ENCODE peak calls at places on chromosomes 6 and 20, in eight cellular contexts. N, F, G, C, Q, Z, T and R are unnamed samples.
A peak's percentile ranks its signal among the peaks of the same experiment; 100 is the strongest.

GRCh38 chr6:111461860-111462259 is 21.2 kb downstream of the REV3L start:
- DNase-seq in Z (no peak), N (no peak), Q (no peak), F (no peak), C (no peak), T (no peak), G (no peak), R (no peak)

GRCh38 chr6:146543940-146544661 is 468 bp downstream of the RAB32 start:
- DNase-seq in F (peak; percentile 81), Z (peak; percentile 30), N (no peak), C (peak; percentile 29), Q (no peak), G (peak; percentile 67), T (peak; percentile 9), R (peak; percentile 36)

GRCh38 chr6:42028234-42029061 is 21.9 kb upstream of the TAF8 start:
- DNase-seq in Q (no peak), C (no peak), Z (no peak), T (peak; percentile 92), F (peak; percentile 81), N (no peak), G (no peak), R (peak; percentile 35)

GRCh38 chr20:62925420-62926228 is 681 bp downstream of the DIDO1 start:
- DNase-seq in N (peak; percentile 77), G (peak; percentile 54), Q (peak; percentile 64), Z (no peak), C (no peak), T (peak; percentile 41), F (peak; percentile 64), R (peak; percentile 66)

GRCh38 chr20:46827718-46828458 is 66.8 kb upstream of the EYA2 start:
- DNase-seq in G (no peak), Z (no peak), F (no peak), C (no peak), Q (no peak), N (no peak), T (no peak), R (no peak)

GRCh38 chr6:165701564-165702354 is 38.7 kb upstream of the PDE10A start:
- DNase-seq in T (no peak), Z (no peak), Q (no peak), C (no peak), F (no peak), G (no peak), N (no peak), R (no peak)

GRCh38 chr6:3455490-3456394 is 1.1 kb downstream of the SLC22A23 start:
- DNase-seq in Q (peak; percentile 44), Z (peak; percentile 39), F (peak; percentile 82), T (peak; percentile 54), C (peak; percentile 34), N (peak; percentile 73), G (peak; percentile 51), R (peak; percentile 83)

GRCh38 chr6:97240222-97240621 is 42.8 kb downstream of the MMS22L start:
- DNase-seq in G (no peak), Z (no peak), N (no peak), C (no peak), T (no peak), F (no peak), Q (no peak), R (no peak)

GRCh38 chr6:108163267-108163643 is 2.6 kb upstream of the NR2E1 start:
- DNase-seq in C (no peak), G (no peak), N (no peak), Q (no peak), F (peak; percentile 67), Z (no peak), T (no peak), R (peak; percentile 65)

GRCh38 chr6:72905705-72906478 is 284.0 kb downstream of the KCNQ5 start:
- DNase-seq in G (no peak), C (no peak), T (no peak), F (no peak), Z (no peak), N (no peak), Q (no peak), R (no peak)

GRCh38 chr20:18926972-18927371 is 113.4 kb downstream of the SCP2D1 start:
- DNase-seq in Z (no peak), G (no peak), Q (no peak), C (no peak), F (no peak), N (no peak), T (no peak), R (no peak)

GRCh38 chr20:32539817-32540675 is 45.1 kb downstream of the NOL4L start:
- DNase-seq in C (no peak), T (no peak), G (peak; percentile 51), F (peak; percentile 42), Q (no peak), Z (no peak), N (no peak), R (no peak)

GRCh38 chr6:149963212-149963461 is 606 bp upstream of the ULBP1 start:
- DNase-seq in T (peak; percentile 65), F (peak; percentile 80), N (no peak), Z (no peak), G (no peak), Q (no peak), C (no peak), R (peak; percentile 72)

GRCh38 chr20:57564180-57564802 is 3.4 kb downstream of the PCK1 start:
- DNase-seq in Z (no peak), F (no peak), T (no peak), G (peak; percentile 52), C (no peak), Q (no peak), N (no peak), R (no peak)

GRCh38 chr6:72580281-72580940 is 41.5 kb upstream of the KCNQ5 start:
- DNase-seq in F (peak; percentile 67), Z (no peak), N (no peak), C (no peak), Q (no peak), T (peak; percentile 44), G (no peak), R (peak; percentile 7)

GRCh38 chr6:26312096-26312463 is 52.9 kb upstream of the BTN3A2 start:
- DNase-seq in T (no peak), F (no peak), C (no peak), G (no peak), Q (no peak), N (no peak), Z (no peak), R (no peak)

DNA sequence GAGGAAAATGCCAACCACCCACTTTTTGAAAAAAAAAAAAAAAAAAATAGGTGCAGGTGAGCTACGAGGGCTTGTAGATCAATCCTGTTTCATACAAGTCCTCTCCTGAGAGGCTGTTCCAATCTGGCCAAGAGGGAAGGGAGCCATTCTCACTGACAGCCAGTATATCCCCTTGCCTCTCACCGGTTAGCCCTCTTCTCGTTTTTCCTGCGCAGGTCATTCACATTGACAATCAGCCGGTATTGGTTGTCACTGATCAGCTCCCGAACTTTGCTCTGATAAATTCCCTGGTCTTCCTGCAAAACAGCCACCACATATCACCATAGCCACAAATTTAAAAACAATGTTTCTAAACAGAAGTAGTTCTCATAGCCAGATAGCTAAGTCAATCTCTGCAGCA is 1.4 kb downstream of the MCM3 start:
- DNase-seq in N (no peak), Q (no peak), C (no peak), Z (no peak), T (no peak), G (no peak), F (no peak), R (no peak)
- H3K4me3 ChIP-seq in N (peak overlapping the region; percentile 86), Q (no peak overlapping the region), C (no peak overlapping the region), Z (no peak overlapping the region), T (peak overlapping the region; percentile 77), G (no peak overlapping the region), F (peak overlapping the region; percentile 92), R (peak overlapping the region; percentile 83)

GRCh38 chr20:20204326-20204725 is 152.0 kb downstream of the CFAP61 start:
- DNase-seq in Q (no peak), G (no peak), C (no peak), N (no peak), Z (no peak), T (no peak), F (no peak), R (no peak)
- H3K27me3 ChIP-seq in Q (no peaks in the 10 kb centered on the region), G (peaks cover 7% of the 10 kb centered on the region), C (no peaks in the 10 kb centered on the region), N (peaks cover 15% of the 10 kb centered on the region), Z (no peaks in the 10 kb centered on the region), T (no peaks in the 10 kb centered on the region), F (no peaks in the 10 kb centered on the region), R (no peaks in the 10 kb centered on the region)

DNA sequence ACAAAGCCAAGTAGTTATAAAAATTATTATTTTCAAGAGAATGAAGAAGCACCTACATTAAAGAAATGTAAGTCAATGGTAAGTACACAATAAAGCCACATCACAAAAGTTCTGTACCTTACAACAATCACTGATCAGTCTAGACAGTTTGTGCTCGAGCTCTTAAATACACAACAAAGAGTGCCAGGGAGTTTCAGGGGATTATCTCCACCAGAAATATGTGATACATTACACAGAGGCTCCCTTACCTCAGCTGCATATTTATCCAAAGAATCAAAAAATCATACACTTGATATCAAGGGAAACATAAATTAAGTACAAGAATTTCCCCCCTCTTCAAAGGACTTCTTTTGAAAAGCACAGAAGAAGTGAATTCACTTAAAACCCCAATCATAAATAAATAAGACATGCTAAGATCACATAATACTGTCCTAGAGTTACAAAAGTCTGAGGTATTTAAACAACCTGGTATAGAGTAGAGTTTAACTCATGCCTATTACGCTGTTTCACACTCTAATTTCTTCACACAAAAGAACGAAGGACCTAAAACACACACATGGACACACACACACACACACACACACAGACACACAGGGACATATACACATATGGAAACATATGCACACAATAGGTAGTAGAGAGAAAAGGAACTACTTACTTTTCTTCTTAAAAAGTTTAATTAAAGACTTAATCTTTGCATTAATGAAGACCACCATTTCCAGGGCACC is 555 bp downstream of the NHSL1 start:
- DNase-seq in F (no peak), N (no peak), Q (no peak), T (no peak), G (no peak), Z (no peak), C (no peak), R (no peak)
- H3K4me3 ChIP-seq in F (peak overlapping the region; percentile 71), N (no peak overlapping the region), Q (no peak overlapping the region), T (no peak overlapping the region), G (peak overlapping the region; percentile 46), Z (no peak overlapping the region), C (peak overlapping the region; percentile 14), R (peak overlapping the region; percentile 15)

GRCh38 chr6:120511712-120512111 is 822.6 kb downstream of the TBC1D32 start:
- DNase-seq in C (no peak), Q (no peak), N (no peak), Z (no peak), G (no peak), T (no peak), F (no peak), R (no peak)
- H3K27me3 ChIP-seq in C (no peaks in the 10 kb centered on the region), Q (no peaks in the 10 kb centered on the region), N (no peaks in the 10 kb centered on the region), Z (no peaks in the 10 kb centered on the region), G (no peaks in the 10 kb centered on the region), T (no peaks in the 10 kb centered on the region), F (no peaks in the 10 kb centered on the region), R (no peaks in the 10 kb centered on the region)

GRCh38 chr6:28353981-28354676 is 4.4 kb downstream of the ZKSCAN3 start:
- DNase-seq in Z (peak; percentile 47), F (no peak), Q (peak; percentile 68), T (peak; percentile 47), C (peak; percentile 42), G (peak; percentile 82), N (peak; percentile 78), R (no peak)
- H3K4me3 ChIP-seq in Z (peak overlapping the region; percentile 32), F (no peak overlapping the region), Q (peak overlapping the region; percentile 35), T (peak overlapping the region; percentile 10), C (peak overlapping the region; percentile 76), G (no peak overlapping the region), N (peak overlapping the region; percentile 23), R (no peak overlapping the region)